ENCODE peak calls at places on chromosomes 12 and 14, in six cellular contexts. One of them, this sample, is unnamed.

GRCh38 chr14:74841230-74842207 is 34.4 kb downstream of the PROX2 start:
- DNase-seq in endodermal cell: no peak
- DNase-seq in stimulated activated CD8-positive, alpha-beta memory T cell treated with anti-CD3 and anti-CD28 coated beads, Interleukin-15, amount 100 ng/mL, for 1 hour: no peak
- DNase-seq in right lobe of liver: no peak
- DNase-seq in fibroblast of mammary gland: no peak
- DNase-seq in GM04504: no peak
- DNase-seq in this sample: no peak

GRCh38 chr12:55818140-55818728 is 393 bp downstream of the ORMDL2 start:
- DNase-seq in endodermal cell: no peak
- DNase-seq in stimulated activated CD8-positive, alpha-beta memory T cell treated with anti-CD3 and anti-CD28 coated beads, Interleukin-15, amount 100 ng/mL, for 1 hour: no peak
- DNase-seq in right lobe of liver: no peak
- DNase-seq in fibroblast of mammary gland: no peak
- DNase-seq in GM04504: no peak
- DNase-seq in this sample: no peak

GRCh38 chr12:122363782-122364181 is 58.7 kb downstream of the CLIP1 start:
- DNase-seq in endodermal cell: peak
- DNase-seq in stimulated activated CD8-positive, alpha-beta memory T cell treated with anti-CD3 and anti-CD28 coated beads, Interleukin-15, amount 100 ng/mL, for 1 hour: no peak
- DNase-seq in right lobe of liver: no peak
- DNase-seq in fibroblast of mammary gland: peak
- DNase-seq in GM04504: peak
- DNase-seq in this sample: no peak

GRCh38 chr12:121038861-121039654 is at the start of gene OASL:
- DNase-seq in endodermal cell: no peak
- DNase-seq in stimulated activated CD8-positive, alpha-beta memory T cell treated with anti-CD3 and anti-CD28 coated beads, Interleukin-15, amount 100 ng/mL, for 1 hour: peak
- DNase-seq in right lobe of liver: peak
- DNase-seq in fibroblast of mammary gland: peak
- DNase-seq in GM04504: peak
- DNase-seq in this sample: no peak

GRCh38 chr12:65536876-65537661 is 258.6 kb downstream of the MSRB3 start:
- DNase-seq in endodermal cell: no peak
- DNase-seq in stimulated activated CD8-positive, alpha-beta memory T cell treated with anti-CD3 and anti-CD28 coated beads, Interleukin-15, amount 100 ng/mL, for 1 hour: no peak
- DNase-seq in right lobe of liver: no peak
- DNase-seq in fibroblast of mammary gland: peak
- DNase-seq in GM04504: peak
- DNase-seq in this sample: no peak

GRCh38 chr12:12811343-12811742 is 1.8 kb upstream of the DDX47 start:
- DNase-seq in endodermal cell: no peak
- DNase-seq in stimulated activated CD8-positive, alpha-beta memory T cell treated with anti-CD3 and anti-CD28 coated beads, Interleukin-15, amount 100 ng/mL, for 1 hour: no peak
- DNase-seq in right lobe of liver: no peak
- DNase-seq in fibroblast of mammary gland: no peak
- DNase-seq in GM04504: no peak
- DNase-seq in this sample: no peak

GRCh38 chr14:81331229-81332026 is 68.7 kb downstream of the STON2 start:
- DNase-seq in endodermal cell: no peak
- DNase-seq in stimulated activated CD8-positive, alpha-beta memory T cell treated with anti-CD3 and anti-CD28 coated beads, Interleukin-15, amount 100 ng/mL, for 1 hour: no peak
- DNase-seq in right lobe of liver: no peak
- DNase-seq in fibroblast of mammary gland: no peak
- DNase-seq in GM04504: no peak
- DNase-seq in this sample: no peak

GRCh38 chr12:131430158-131430772 is 280.6 kb upstream of the SFSWAP start:
- DNase-seq in endodermal cell: peak
- DNase-seq in stimulated activated CD8-positive, alpha-beta memory T cell treated with anti-CD3 and anti-CD28 coated beads, Interleukin-15, amount 100 ng/mL, for 1 hour: no peak
- DNase-seq in right lobe of liver: no peak
- DNase-seq in fibroblast of mammary gland: no peak
- DNase-seq in GM04504: no peak
- DNase-seq in this sample: no peak

GRCh38 chr12:3658327-3659163 is 94.4 kb downstream of the CRACR2A start:
- DNase-seq in endodermal cell: peak
- DNase-seq in stimulated activated CD8-positive, alpha-beta memory T cell treated with anti-CD3 and anti-CD28 coated beads, Interleukin-15, amount 100 ng/mL, for 1 hour: no peak
- DNase-seq in right lobe of liver: no peak
- DNase-seq in fibroblast of mammary gland: peak
- DNase-seq in GM04504: no peak
- DNase-seq in this sample: no peak

GRCh38 chr14:105069887-105070759 is 4.9 kb upstream of the GPR132 start:
- DNase-seq in endodermal cell: peak
- DNase-seq in stimulated activated CD8-positive, alpha-beta memory T cell treated with anti-CD3 and anti-CD28 coated beads, Interleukin-15, amount 100 ng/mL, for 1 hour: no peak
- DNase-seq in right lobe of liver: peak
- DNase-seq in fibroblast of mammary gland: peak
- DNase-seq in GM04504: no peak
- DNase-seq in this sample: no peak

GRCh38 chr12:114913871-114914801 is 230.2 kb upstream of the TBX3 start:
- DNase-seq in endodermal cell: peak
- DNase-seq in stimulated activated CD8-positive, alpha-beta memory T cell treated with anti-CD3 and anti-CD28 coated beads, Interleukin-15, amount 100 ng/mL, for 1 hour: no peak
- DNase-seq in right lobe of liver: no peak
- DNase-seq in fibroblast of mammary gland: peak
- DNase-seq in GM04504: peak
- DNase-seq in this sample: no peak

GRCh38 chr12:104290320-104290719 is 13.2 kb upstream of the EID3 start:
- DNase-seq in endodermal cell: no peak
- DNase-seq in stimulated activated CD8-positive, alpha-beta memory T cell treated with anti-CD3 and anti-CD28 coated beads, Interleukin-15, amount 100 ng/mL, for 1 hour: no peak
- DNase-seq in right lobe of liver: no peak
- DNase-seq in fibroblast of mammary gland: no peak
- DNase-seq in GM04504: no peak
- DNase-seq in this sample: no peak

GRCh38 chr12:65534105-65534841 is 255.8 kb downstream of the MSRB3 start:
- DNase-seq in endodermal cell: no peak
- DNase-seq in stimulated activated CD8-positive, alpha-beta memory T cell treated with anti-CD3 and anti-CD28 coated beads, Interleukin-15, amount 100 ng/mL, for 1 hour: no peak
- DNase-seq in right lobe of liver: no peak
- DNase-seq in fibroblast of mammary gland: no peak
- DNase-seq in GM04504: no peak
- DNase-seq in this sample: no peak

GRCh38 chr14:104787736-104788532 is 7.6 kb downstream of the AKT1 start:
- DNase-seq in endodermal cell: no peak
- DNase-seq in stimulated activated CD8-positive, alpha-beta memory T cell treated with anti-CD3 and anti-CD28 coated beads, Interleukin-15, amount 100 ng/mL, for 1 hour: no peak
- DNase-seq in right lobe of liver: no peak
- DNase-seq in fibroblast of mammary gland: no peak
- DNase-seq in GM04504: no peak
- DNase-seq in this sample: no peak

GRCh38 chr12:124177951-124178316 is 117.0 kb upstream of the RFLNA start:
- DNase-seq in endodermal cell: no peak
- DNase-seq in stimulated activated CD8-positive, alpha-beta memory T cell treated with anti-CD3 and anti-CD28 coated beads, Interleukin-15, amount 100 ng/mL, for 1 hour: no peak
- DNase-seq in right lobe of liver: no peak
- DNase-seq in fibroblast of mammary gland: no peak
- DNase-seq in GM04504: no peak
- DNase-seq in this sample: no peak

GRCh38 chr12:32089156-32089950 is 17.3 kb upstream of the BICD1 start:
- DNase-seq in endodermal cell: no peak
- DNase-seq in stimulated activated CD8-positive, alpha-beta memory T cell treated with anti-CD3 and anti-CD28 coated beads, Interleukin-15, amount 100 ng/mL, for 1 hour: no peak
- DNase-seq in right lobe of liver: no peak
- DNase-seq in fibroblast of mammary gland: no peak
- DNase-seq in GM04504: no peak
- DNase-seq in this sample: no peak

GRCh38 chr14:91368681-91369416 is 48.8 kb downstream of the CCDC88C start:
- DNase-seq in endodermal cell: no peak
- DNase-seq in stimulated activated CD8-positive, alpha-beta memory T cell treated with anti-CD3 and anti-CD28 coated beads, Interleukin-15, amount 100 ng/mL, for 1 hour: no peak
- DNase-seq in right lobe of liver: no peak
- DNase-seq in fibroblast of mammary gland: no peak
- DNase-seq in GM04504: no peak
- DNase-seq in this sample: no peak

GRCh38 chr12:14656846-14657245 is 39.6 kb downstream of the GUCY2C start:
- DNase-seq in endodermal cell: peak
- DNase-seq in stimulated activated CD8-positive, alpha-beta memory T cell treated with anti-CD3 and anti-CD28 coated beads, Interleukin-15, amount 100 ng/mL, for 1 hour: no peak
- DNase-seq in right lobe of liver: no peak
- DNase-seq in fibroblast of mammary gland: no peak
- DNase-seq in GM04504: no peak
- DNase-seq in this sample: no peak

GRCh38 chr12:98470469-98471082 is 44.8 kb upstream of the TMPO start:
- DNase-seq in endodermal cell: peak
- DNase-seq in stimulated activated CD8-positive, alpha-beta memory T cell treated with anti-CD3 and anti-CD28 coated beads, Interleukin-15, amount 100 ng/mL, for 1 hour: no peak
- DNase-seq in right lobe of liver: no peak
- DNase-seq in fibroblast of mammary gland: peak
- DNase-seq in GM04504: no peak
- DNase-seq in this sample: no peak

This sample was measured in NCI-H526 treated with DMSO at 0.1 percent for 48 hours.